ENCODE peak calls at places on chromosome 18, in seven cellular contexts. B is A549, N is endodermal cell, F is HFF-Myc, K is heart left ventricle, Y is lower leg skin, E is WERI-Rb-1. G is an unnamed sample.

GRCh38 chr18:9289698-9290097 is 44.9 kb upstream of the TWSG1 start:
- DNase-seq in B (no peak), N (no peak), F (no peak), K (no peak), Y (no peak), E (no peak), G (no peak)

GRCh38 chr18:80196528-80197320 is 50.6 kb downstream of the PARD6G start:
- DNase-seq in B (no peak), N (peak), F (no peak), K (no peak), Y (peak), E (no peak), G (no peak)

GRCh38 chr18:35284846-35285245 is 5.2 kb downstream of the ZSCAN30 start:
- DNase-seq in B (no peak), N (no peak), F (no peak), K (no peak), Y (no peak), E (no peak), G (no peak)

GRCh38 chr18:48680339-48680738 is 141.5 kb downstream of the CTIF start:
- DNase-seq in B (no peak), N (no peak), F (no peak), K (no peak), Y (no peak), E (no peak), G (no peak)

GRCh38 chr18:47737198-47737830 is 193.1 kb downstream of the SMAD2 start:
- DNase-seq in B (no peak), N (peak), F (no peak), K (no peak), Y (peak), E (peak), G (no peak)

GRCh38 chr18:22846088-22846683 is 86.9 kb upstream of the RBBP8 start:
- DNase-seq in B (peak), N (no peak), F (no peak), K (no peak), Y (no peak), E (no peak), G (no peak)

GRCh38 chr18:45231606-45232005 is 383.7 kb upstream of the SLC14A2 start:
- DNase-seq in B (no peak), N (no peak), F (no peak), K (no peak), Y (no peak), E (no peak), G (no peak)

GRCh38 chr18:23171581-23172156 is 36.4 kb downstream of the CABLES1 start:
- DNase-seq in B (no peak), N (peak), F (no peak), K (no peak), Y (no peak), E (no peak), G (no peak)

GRCh38 chr18:71831039-71831438 is 713.1 kb downstream of the CBLN2 start:
- DNase-seq in B (no peak), N (no peak), F (no peak), K (no peak), Y (no peak), E (no peak), G (no peak)

GRCh38 chr18:8938817-8939216 is 163.7 kb upstream of the NDUFV2 start:
- DNase-seq in B (no peak), N (no peak), F (no peak), K (no peak), Y (no peak), E (no peak), G (no peak)

GRCh38 chr18:73752546-73752945 is 395.1 kb downstream of the FBXO15 start:
- DNase-seq in B (peak), N (no peak), F (no peak), K (no peak), Y (no peak), E (no peak), G (no peak)

GRCh38 chr18:39692367-39693011 is 2126.9 kb upstream of the CELF4 start:
- DNase-seq in B (no peak), N (no peak), F (no peak), K (no peak), Y (no peak), E (no peak), G (no peak)

GRCh38 chr18:59065684-59066083 is 74.0 kb upstream of the SEC11C start:
- DNase-seq in B (peak), N (no peak), F (no peak), K (no peak), Y (no peak), E (no peak), G (no peak)

GRCh38 chr18:79596451-79597175 is 83.0 kb upstream of the CTDP1 start:
- DNase-seq in B (no peak), N (no peak), F (no peak), K (peak), Y (peak), E (no peak), G (no peak)

GRCh38 chr18:8706981-8707940 is 1.9 kb downstream of the MTCL1 start:
- DNase-seq in B (peak), N (peak), F (peak), K (no peak), Y (peak), E (peak), G (peak)

GRCh38 chr18:58225101-58225500 is 181.1 kb downstream of the NEDD4L start:
- DNase-seq in B (no peak), N (no peak), F (no peak), K (no peak), Y (no peak), E (no peak), G (no peak)

GRCh38 chr18:70848329-70848728 is 559.5 kb downstream of the SOCS6 start:
- DNase-seq in B (no peak), N (no peak), F (no peak), K (no peak), Y (no peak), E (no peak), G (no peak)

GRCh38 chr18:5036523-5036922 is 160.5 kb downstream of the AKAIN1 start:
- DNase-seq in B (no peak), N (peak), F (no peak), K (no peak), Y (no peak), E (no peak), G (no peak)

GRCh38 chr18:2547477-2548087 is 23.7 kb downstream of the METTL4 start:
- DNase-seq in B (peak), N (no peak), F (peak), K (no peak), Y (no peak), E (no peak), G (no peak)

GRCh38 chr18:44047585-44047984 is 633.1 kb upstream of the SETBP1 start:
- DNase-seq in B (no peak), N (no peak), F (no peak), K (no peak), Y (no peak), E (no peak), G (no peak)

GRCh38 chr18:8701546-8702118 is 3.7 kb upstream of the MTCL1 start:
- DNase-seq in B (peak), N (no peak), F (no peak), K (no peak), Y (no peak), E (no peak), G (no peak)

GRCh38 chr18:79687806-79688205 is 8.2 kb downstream of the CTDP1 start:
- DNase-seq in B (no peak), N (peak), F (no peak), K (no peak), Y (peak), E (no peak), G (no peak)

GRCh38 chr18:23209031-23209430 is 73.7 kb downstream of the CABLES1 start:
- DNase-seq in B (no peak), N (no peak), F (no peak), K (no peak), Y (no peak), E (no peak), G (no peak)

GRCh38 chr18:45671366-45671765 is 52.6 kb upstream of the SLC14A1 start:
- DNase-seq in B (no peak), N (no peak), F (no peak), K (no peak), Y (no peak), E (no peak), G (no peak)

GRCh38 chr18:69230204-69230603 is 170.5 kb upstream of the DOK6 start:
- DNase-seq in B (no peak), N (no peak), F (no peak), K (no peak), Y (no peak), E (no peak), G (no peak)

GRCh38 chr18:57544958-57545661 is 41.4 kb downstream of the FECH start:
- DNase-seq in B (no peak), N (no peak), F (no peak), K (no peak), Y (no peak), E (no peak), G (no peak)

GRCh38 chr18:9535430-9535972 is 60.2 kb downstream of the RALBP1 start:
- DNase-seq in B (peak), N (no peak), F (peak), K (no peak), Y (no peak), E (no peak), G (peak)

GRCh38 chr18:34773961-34774754 is 64.1 kb downstream of the DTNA start:
- DNase-seq in B (no peak), N (no peak), F (no peak), K (peak), Y (no peak), E (no peak), G (peak)

GRCh38 chr18:3283253-3283863 is 21.4 kb downstream of the MYL12B start:
- DNase-seq in B (no peak), N (no peak), F (no peak), K (no peak), Y (no peak), E (no peak), G (no peak)

GRCh38 chr18:48785091-48785614 is 165.6 kb downstream of the SMAD7 start:
- DNase-seq in B (no peak), N (no peak), F (no peak), K (no peak), Y (no peak), E (no peak), G (peak)

GRCh38 chr18:2535419-2535910 is 35.8 kb downstream of the METTL4 start:
- DNase-seq in B (no peak), N (no peak), F (no peak), K (no peak), Y (no peak), E (no peak), G (no peak)

GRCh38 chr18:61333271-61333745 is at the start of gene CDH20:
- DNase-seq in B (no peak), N (peak), F (no peak), K (no peak), Y (no peak), E (peak), G (no peak)

GRCh38 chr18:23077493-23078256 is 57.6 kb upstream of the CABLES1 start:
- DNase-seq in B (peak), N (peak), F (no peak), K (no peak), Y (no peak), E (peak), G (no peak)

GRCh38 chr18:48020337-48021250 is 90.1 kb upstream of the SMAD2 start:
- DNase-seq in B (no peak), N (peak), F (no peak), K (no peak), Y (no peak), E (no peak), G (no peak)

GRCh38 chr18:71902482-71902881 is 641.7 kb downstream of the CBLN2 start:
- DNase-seq in B (no peak), N (no peak), F (no peak), K (no peak), Y (no peak), E (no peak), G (no peak)

GRCh38 chr18:32093523-32093922 is 1.8 kb downstream of the RNF138 start:
- DNase-seq in B (no peak), N (no peak), F (no peak), K (no peak), Y (no peak), E (no peak), G (no peak)

GRCh38 chr18:28712172-28712571 is 535.2 kb upstream of the CDH2 start:
- DNase-seq in B (no peak), N (no peak), F (no peak), K (no peak), Y (no peak), E (no peak), G (no peak)
- H3K4me3 ChIP-seq in B (no peak), N (no peak), F (no peak), K (no peak), Y (no peak), E (no peak), G (no peak)

GRCh38 chr18:55998071-55998522 is 410.1 kb upstream of the TCF4 start:
- DNase-seq in B (no peak), N (peak), F (no peak), K (no peak), Y (no peak), E (peak), G (no peak)

GRCh38 chr18:55997156-55997561 is 409.2 kb upstream of the TCF4 start:
- DNase-seq in B (no peak), N (no peak), F (no peak), K (no peak), Y (no peak), E (no peak), G (no peak)

GRCh38 chr18:55999641-56000040 is 411.6 kb upstream of the TCF4 start:
- DNase-seq in B (no peak), N (no peak), F (no peak), K (no peak), Y (no peak), E (no peak), G (no peak)

GRCh38 chr18:56000041-56000440 is 412.0 kb upstream of the TCF4 start:
- DNase-seq in B (no peak), N (no peak), F (peak), K (no peak), Y (no peak), E (no peak), G (no peak)

GRCh38 chr18:55996726-55997125 is 408.7 kb upstream of the TCF4 start:
- DNase-seq in B (no peak), N (no peak), F (no peak), K (no peak), Y (no peak), E (no peak), G (no peak)
- H3K4me3 ChIP-seq in B (no peak), N (no peak), F (no peak), K (no peak), Y (no peak), E (no peak), G (no peak)

GRCh38 chr18:11909597-11910026 is 1.5 kb upstream of the MPPE1 start:
- DNase-seq in B (no peak), N (no peak), F (no peak), K (no peak), Y (no peak), E (no peak), G (no peak)
- H3K4me3 ChIP-seq in B (peak), N (no peak), F (no peak), K (no peak), Y (no peak), E (peak), G (peak)

GRCh38 chr18:21725201-21725600 is 15.4 kb upstream of the MIB1 start:
- DNase-seq in B (no peak), N (no peak), F (no peak), K (no peak), Y (no peak), E (peak), G (no peak)
- H3K4me3 ChIP-seq in B (no peak), N (no peak), F (no peak), K (no peak), Y (no peak), E (no peak), G (no peak)

GRCh38 chr18:63253018-63253417 is 66.6 kb downstream of the BCL2 start:
- DNase-seq in B (no peak), N (no peak), F (no peak), K (no peak), Y (no peak), E (no peak), G (no peak)
- H3K4me3 ChIP-seq in B (no peak), N (no peak), F (no peak), K (no peak), Y (no peak), E (no peak), G (no peak)

GRCh38 chr18:37566479-37567060 is 972 bp upstream of the CELF4 start:
- DNase-seq in B (no peak), N (peak), F (no peak), K (no peak), Y (no peak), E (peak), G (peak)
- H3K4me3 ChIP-seq in B (peak), N (peak), F (no peak), K (peak), Y (peak), E (peak), G (peak)

DNA sequence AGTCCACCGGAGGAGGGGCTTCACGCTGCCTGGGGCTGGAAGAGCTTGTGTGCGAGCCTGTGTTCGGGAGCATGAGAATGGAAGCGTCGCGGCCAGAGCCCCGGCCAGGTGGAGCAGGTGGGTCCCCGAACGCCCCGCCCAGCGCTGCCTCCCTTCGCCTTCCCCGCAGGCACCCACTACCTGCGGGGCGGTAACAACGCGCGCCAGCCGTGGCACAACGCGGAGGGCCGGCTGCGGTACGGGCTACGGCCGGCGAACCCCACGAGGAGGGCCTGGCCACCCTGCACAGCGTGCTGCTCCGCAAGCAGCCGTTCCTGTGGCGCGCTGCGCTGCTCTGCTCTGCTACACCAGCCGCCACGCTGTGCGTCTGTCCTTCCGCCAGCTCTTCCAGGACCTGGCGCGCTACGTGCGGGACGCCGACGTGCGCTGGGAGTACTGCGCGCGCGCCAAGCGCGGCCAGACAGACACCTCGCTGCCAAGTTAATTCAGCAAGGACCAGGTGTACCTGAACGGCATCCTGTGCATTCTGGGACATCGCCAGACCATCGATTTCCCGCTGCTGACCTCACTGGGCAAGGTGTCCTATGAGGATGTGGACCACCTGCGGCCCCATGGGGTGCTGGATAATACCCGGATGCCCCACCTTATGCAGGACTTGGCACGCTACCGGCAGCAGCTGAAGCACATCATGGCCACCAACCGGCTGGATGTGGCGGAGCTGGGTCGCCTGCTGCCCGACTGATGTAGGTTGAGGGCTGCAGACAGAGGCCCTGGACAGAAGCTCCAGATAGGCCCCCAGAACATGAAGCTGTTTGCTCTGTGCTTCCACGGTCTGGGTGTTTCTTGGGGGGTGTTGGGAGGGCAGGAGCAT is 200.6 kb downstream of the NAPG start:
- DNase-seq in B (no peak), N (no peak), F (no peak), K (peak), Y (no peak), E (peak), G (no peak)
- H3K4me3 ChIP-seq in B (no peak), N (no peak), F (no peak), K (no peak), Y (no peak), E (peak), G (no peak)